ENCODE peak calls at places on chromosomes 11 and 22, in five cellular contexts. One of them, this sample, is unnamed.
A peak's percentile ranks its signal among the peaks of the same experiment; 100 is the strongest.

GRCh38 chr11:93843906-93844305 is 6.5 kb downstream of the VSTM5 start:
- DNase-seq in tibial nerve: no peak
- DNase-seq in PC-3: peak; percentile 58
- DNase-seq in body of pancreas: no peak
- DNase-seq in cardiac muscle cell: no peak
- DNase-seq in this sample: no peak

GRCh38 chr22:21069375-21069774 is 23.6 kb downstream of the LRRC74B start:
- DNase-seq in tibial nerve: no peak
- DNase-seq in PC-3: no peak
- DNase-seq in body of pancreas: no peak
- DNase-seq in cardiac muscle cell: no peak
- DNase-seq in this sample: no peak

GRCh38 chr11:6608726-6609501 is 3.1 kb downstream of the TAF10 start:
- DNase-seq in tibial nerve: no peak
- DNase-seq in PC-3: no peak
- DNase-seq in body of pancreas: no peak
- DNase-seq in cardiac muscle cell: no peak
- DNase-seq in this sample: peak; percentile 7

GRCh38 chr11:57787920-57788716 is 26.5 kb downstream of the CTNND1 start:
- DNase-seq in tibial nerve: no peak
- DNase-seq in PC-3: no peak
- DNase-seq in body of pancreas: no peak
- DNase-seq in cardiac muscle cell: no peak
- DNase-seq in this sample: no peak

GRCh38 chr11:122656073-122656630 is 630 bp downstream of the UBASH3B start:
- DNase-seq in tibial nerve: peak; percentile 11
- DNase-seq in PC-3: peak; percentile 65
- DNase-seq in body of pancreas: peak; percentile 41
- DNase-seq in cardiac muscle cell: peak; percentile 74
- DNase-seq in this sample: no peak

GRCh38 chr11:76243157-76243556 is 36.9 kb upstream of the WNT11 start:
- DNase-seq in tibial nerve: no peak
- DNase-seq in PC-3: no peak
- DNase-seq in body of pancreas: no peak
- DNase-seq in cardiac muscle cell: peak; percentile 53
- DNase-seq in this sample: no peak

GRCh38 chr22:21591695-21592094 is 24.2 kb downstream of the UBE2L3 start:
- DNase-seq in tibial nerve: no peak
- DNase-seq in PC-3: peak; percentile 26
- DNase-seq in body of pancreas: no peak
- DNase-seq in cardiac muscle cell: no peak
- DNase-seq in this sample: no peak

GRCh38 chr11:47248664-47249377 is at the start of gene ACP2:
- DNase-seq in tibial nerve: peak; percentile 84
- DNase-seq in PC-3: peak; percentile 83
- DNase-seq in body of pancreas: peak; percentile 89
- DNase-seq in cardiac muscle cell: peak; percentile 93
- DNase-seq in this sample: peak; percentile 85

GRCh38 chr11:112694813-112695212 is 266.4 kb upstream of the NCAM1 start:
- DNase-seq in tibial nerve: no peak
- DNase-seq in PC-3: no peak
- DNase-seq in body of pancreas: no peak
- DNase-seq in cardiac muscle cell: no peak
- DNase-seq in this sample: no peak

GRCh38 chr11:46490576-46491100 is 99.1 kb upstream of the CHRM4 start:
- DNase-seq in tibial nerve: no peak
- DNase-seq in PC-3: no peak
- DNase-seq in body of pancreas: no peak
- DNase-seq in cardiac muscle cell: no peak
- DNase-seq in this sample: no peak

GRCh38 chr11:115885446-115885978 is 381.3 kb upstream of the CADM1 start:
- DNase-seq in tibial nerve: no peak
- DNase-seq in PC-3: no peak
- DNase-seq in body of pancreas: no peak
- DNase-seq in cardiac muscle cell: no peak
- DNase-seq in this sample: no peak

GRCh38 chr11:122984186-122985011 is 2.8 kb upstream of the BSX start:
- DNase-seq in tibial nerve: no peak
- DNase-seq in PC-3: no peak
- DNase-seq in body of pancreas: no peak
- DNase-seq in cardiac muscle cell: peak; percentile 54
- DNase-seq in this sample: no peak

GRCh38 chr22:50581950-50582561 is 593 bp downstream of the CHKB start:
- DNase-seq in tibial nerve: no peak
- DNase-seq in PC-3: no peak
- DNase-seq in body of pancreas: no peak
- DNase-seq in cardiac muscle cell: no peak
- DNase-seq in this sample: no peak

GRCh38 chr22:39292561-39293074 is 26.8 kb downstream of the RPL3 start:
- DNase-seq in tibial nerve: peak; percentile 92
- DNase-seq in PC-3: peak; percentile 87
- DNase-seq in body of pancreas: peak; percentile 92
- DNase-seq in cardiac muscle cell: peak; percentile 56
- DNase-seq in this sample: no peak

GRCh38 chr11:11777897-11778296 is 63.9 kb upstream of the USP47 start:
- DNase-seq in tibial nerve: no peak
- DNase-seq in PC-3: peak; percentile 20
- DNase-seq in body of pancreas: no peak
- DNase-seq in cardiac muscle cell: no peak
- DNase-seq in this sample: no peak

GRCh38 chr11:118375980-118376379 is 16.6 kb downstream of the UBE4A start:
- DNase-seq in tibial nerve: no peak
- DNase-seq in PC-3: no peak
- DNase-seq in body of pancreas: no peak
- DNase-seq in cardiac muscle cell: no peak
- DNase-seq in this sample: no peak

GRCh38 chr11:72702096-72702495 is 27.9 kb upstream of the PDE2A start:
- DNase-seq in tibial nerve: no peak
- DNase-seq in PC-3: no peak
- DNase-seq in body of pancreas: no peak
- DNase-seq in cardiac muscle cell: no peak
- DNase-seq in this sample: no peak

GRCh38 chr11:112834277-112834755 is 126.9 kb upstream of the NCAM1 start:
- DNase-seq in tibial nerve: no peak
- DNase-seq in PC-3: no peak
- DNase-seq in body of pancreas: peak; percentile 55
- DNase-seq in cardiac muscle cell: peak; percentile 66
- DNase-seq in this sample: no peak

GRCh38 chr11:11998091-11998781 is 10.2 kb downstream of the DKK3 start:
- DNase-seq in tibial nerve: no peak
- DNase-seq in PC-3: peak; percentile 88
- DNase-seq in body of pancreas: no peak
- DNase-seq in cardiac muscle cell: no peak
- DNase-seq in this sample: no peak

GRCh38 chr22:31652911-31653684 is 8.9 kb downstream of the PISD start:
- DNase-seq in tibial nerve: no peak
- DNase-seq in PC-3: peak; percentile 67
- DNase-seq in body of pancreas: no peak
- DNase-seq in cardiac muscle cell: no peak
- DNase-seq in this sample: no peak

GRCh38 chr11:32391965-32392553 is 43.3 kb downstream of the WT1 start:
- DNase-seq in tibial nerve: no peak
- DNase-seq in PC-3: no peak
- DNase-seq in body of pancreas: no peak
- DNase-seq in cardiac muscle cell: no peak
- DNase-seq in this sample: no peak

GRCh38 chr22:20523118-20523983 is 15.9 kb downstream of the MED15 start:
- DNase-seq in tibial nerve: no peak
- DNase-seq in PC-3: no peak
- DNase-seq in body of pancreas: no peak
- DNase-seq in cardiac muscle cell: no peak
- DNase-seq in this sample: no peak

GRCh38 chr22:33036881-33037280 is 21.3 kb downstream of the SYN3 start:
- DNase-seq in tibial nerve: no peak
- DNase-seq in PC-3: no peak
- DNase-seq in body of pancreas: no peak
- DNase-seq in cardiac muscle cell: no peak
- DNase-seq in this sample: no peak

GRCh38 chr11:67252831-67253239 is 13.4 kb upstream of the GRK2 start:
- DNase-seq in tibial nerve: no peak
- DNase-seq in PC-3: peak; percentile 65
- DNase-seq in body of pancreas: no peak
- DNase-seq in cardiac muscle cell: peak; percentile 46
- DNase-seq in this sample: peak; percentile 58

GRCh38 chr11:35526370-35526792 is 965 bp upstream of the PAMR1 start:
- DNase-seq in tibial nerve: no peak
- DNase-seq in PC-3: no peak
- DNase-seq in body of pancreas: no peak
- DNase-seq in cardiac muscle cell: no peak
- DNase-seq in this sample: no peak
- H3K4me1 ChIP-seq in tibial nerve: no peaks in the 10 kb centered on the region
- H3K4me1 ChIP-seq in PC-3: peaks cover 27% of the 10 kb centered on the region
- H3K4me1 ChIP-seq in body of pancreas: peaks cover 14% of the 10 kb centered on the region
- H3K4me1 ChIP-seq in cardiac muscle cell: no peaks in the 10 kb centered on the region
- H3K4me1 ChIP-seq in this sample: no peaks in the 10 kb centered on the region

DNA sequence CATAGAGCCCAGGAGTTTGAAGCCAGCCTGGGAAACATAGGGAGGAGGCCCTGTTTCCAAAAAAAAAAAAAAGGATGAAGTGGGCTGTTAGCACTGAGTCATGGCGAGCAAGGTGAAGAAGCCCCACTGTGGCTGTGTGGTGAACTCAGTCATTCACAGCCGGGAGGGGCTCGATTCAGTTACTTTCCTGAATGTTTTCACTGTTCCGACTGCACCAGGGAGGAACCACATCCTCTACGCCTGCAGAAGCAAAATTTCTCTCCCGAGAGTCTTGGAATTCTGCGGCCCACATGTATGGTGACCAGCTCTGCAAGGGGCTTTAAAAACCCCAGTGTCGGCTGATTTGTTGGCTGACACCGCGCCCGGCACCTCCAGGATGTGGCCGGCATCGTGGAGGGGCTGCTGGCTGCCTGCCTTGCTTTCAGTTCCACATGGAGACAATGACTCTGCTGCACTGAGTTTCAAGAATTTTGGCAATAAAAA is 27.8 kb upstream of the GRAMD4 start:
- DNase-seq in tibial nerve: no peak
- DNase-seq in PC-3: peak; percentile 31
- DNase-seq in body of pancreas: no peak
- DNase-seq in cardiac muscle cell: no peak
- DNase-seq in this sample: peak; percentile 46
- H3K4me3 ChIP-seq in tibial nerve: no peak overlapping the region
- H3K4me3 ChIP-seq in PC-3: peak overlapping the region; percentile 36
- H3K4me3 ChIP-seq in body of pancreas: no peak overlapping the region
- H3K4me3 ChIP-seq in cardiac muscle cell: no peak overlapping the region
- H3K4me3 ChIP-seq in this sample: no peak overlapping the region

GRCh38 chr11:60912851-60913550 is 957 bp upstream of the TMEM109 start:
- DNase-seq in tibial nerve: no peak
- DNase-seq in PC-3: no peak
- DNase-seq in body of pancreas: no peak
- DNase-seq in cardiac muscle cell: no peak
- DNase-seq in this sample: no peak

GRCh38 chr11:60912223-60912850 is 1.6 kb upstream of the TMEM109 start:
- DNase-seq in tibial nerve: no peak
- DNase-seq in PC-3: no peak
- DNase-seq in body of pancreas: no peak
- DNase-seq in cardiac muscle cell: no peak
- DNase-seq in this sample: peak; percentile 62

GRCh38 chr11:60915250-60915914 is 1.4 kb downstream of the TMEM109 start:
- DNase-seq in tibial nerve: peak; percentile 45
- DNase-seq in PC-3: peak; percentile 95
- DNase-seq in body of pancreas: peak; percentile 50
- DNase-seq in cardiac muscle cell: peak; percentile 64
- DNase-seq in this sample: peak; percentile 63

GRCh38 chr11:60914620-60915249 is 777 bp downstream of the TMEM109 start:
- DNase-seq in tibial nerve: no peak
- DNase-seq in PC-3: peak; percentile 48
- DNase-seq in body of pancreas: no peak
- DNase-seq in cardiac muscle cell: peak; percentile 33
- DNase-seq in this sample: peak; percentile 40

DNA sequence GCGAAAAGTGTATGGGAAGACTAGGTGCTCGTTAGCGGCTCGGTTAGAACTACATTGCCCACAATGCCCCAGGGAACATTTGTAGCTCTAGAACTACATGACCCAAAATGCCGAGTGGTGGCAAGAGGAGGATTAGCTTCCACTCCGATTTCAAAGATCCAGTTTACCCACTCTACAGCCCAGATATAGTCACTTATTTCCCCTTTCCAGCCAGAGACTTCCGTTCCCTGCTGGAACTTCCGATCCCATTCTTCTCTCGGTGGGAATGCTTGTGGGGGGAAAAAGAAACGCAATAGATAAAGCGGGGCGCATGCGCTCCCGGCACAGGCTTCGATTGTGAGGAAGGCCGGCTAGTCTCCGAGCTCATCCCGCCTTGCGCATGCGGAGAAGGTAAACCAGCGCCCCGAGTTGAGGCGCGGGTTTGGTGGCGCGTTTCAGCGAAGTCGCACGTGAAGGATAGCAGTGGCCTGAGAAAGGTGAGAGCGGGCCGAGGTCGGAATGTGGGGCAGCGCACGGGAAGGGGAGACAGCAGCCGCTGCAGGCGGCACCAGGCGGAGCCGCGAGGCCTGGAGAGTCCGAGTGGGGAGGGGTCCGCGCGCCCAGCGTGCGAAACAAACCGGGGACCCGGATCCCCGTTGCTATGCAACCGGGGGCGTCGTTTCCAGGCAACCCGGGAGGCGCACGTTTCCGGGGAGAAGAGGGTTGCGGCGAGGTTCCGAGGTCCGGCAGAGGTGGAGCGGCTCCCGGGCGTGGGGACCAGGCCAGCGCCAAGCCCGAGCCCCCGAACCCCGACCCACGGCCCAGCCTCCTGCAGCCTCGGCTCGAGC is at the start of gene TMEM109:
- DNase-seq in tibial nerve: peak; percentile 85
- DNase-seq in PC-3: peak; percentile 89
- DNase-seq in body of pancreas: peak; percentile 81
- DNase-seq in cardiac muscle cell: peak; percentile 92
- DNase-seq in this sample: peak; percentile 89
- H3K9me3 ChIP-seq in tibial nerve: no peaks in the 10 kb centered on the region
- H3K9me3 ChIP-seq in PC-3: no peaks in the 10 kb centered on the region
- H3K9me3 ChIP-seq in body of pancreas: no peaks in the 10 kb centered on the region
- H3K9me3 ChIP-seq in cardiac muscle cell: no peaks in the 10 kb centered on the region
- H3K9me3 ChIP-seq in this sample: no peaks in the 10 kb centered on the region

DNA sequence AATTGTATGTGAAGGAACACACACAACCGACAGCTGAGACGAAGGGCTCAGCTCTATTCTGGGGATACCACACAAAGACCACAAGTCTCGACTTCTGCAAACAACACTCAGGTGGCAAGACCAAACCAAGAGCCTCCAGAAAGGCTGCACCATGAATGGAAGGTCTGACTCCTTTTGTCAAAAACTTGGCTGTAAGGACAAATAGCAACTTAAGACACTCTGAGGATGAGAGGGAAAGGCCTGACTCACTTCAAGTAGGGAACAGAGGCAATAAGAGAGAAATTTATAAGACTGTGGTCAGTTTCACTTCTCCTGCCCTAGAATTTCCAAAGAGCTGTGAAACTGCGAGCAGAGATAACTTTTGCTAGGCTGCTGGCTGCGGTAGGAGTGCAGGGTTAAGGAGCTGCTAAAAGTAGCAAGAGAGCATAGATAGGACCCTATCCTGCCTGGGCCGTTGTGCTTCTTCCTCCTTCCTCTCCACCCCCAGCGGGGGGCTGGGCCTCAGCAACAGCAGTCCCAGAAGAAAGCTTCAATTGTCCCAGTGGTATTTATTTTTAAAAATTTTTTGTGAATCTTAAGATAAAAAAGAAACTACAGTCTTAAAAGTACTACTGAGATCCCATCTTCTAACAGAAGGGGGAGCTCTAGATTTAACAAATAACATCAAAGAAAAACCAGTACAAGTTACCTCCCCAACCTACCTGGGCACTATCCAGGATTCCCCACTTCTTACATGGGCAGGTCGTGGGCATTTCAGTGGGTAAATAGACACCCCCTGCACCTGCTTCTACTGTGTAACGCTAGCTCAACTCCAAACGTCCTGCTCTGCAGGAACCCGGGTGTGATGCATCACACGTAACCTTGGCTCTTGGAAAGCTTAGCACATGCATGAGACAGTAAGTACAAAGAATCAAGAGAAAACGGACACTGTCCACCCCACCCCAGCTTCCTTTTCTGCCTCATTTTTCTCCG is 66.4 kb downstream of the SGSM3 start:
- DNase-seq in tibial nerve: peak; percentile 22
- DNase-seq in PC-3: peak; percentile 66
- DNase-seq in body of pancreas: no peak
- DNase-seq in cardiac muscle cell: peak; percentile 57
- DNase-seq in this sample: no peak
- H3K4me1 ChIP-seq in tibial nerve: peaks cover 32% of the 10 kb centered on the region
- H3K4me1 ChIP-seq in PC-3: no peaks in the 10 kb centered on the region
- H3K4me1 ChIP-seq in body of pancreas: peaks cover 13% of the 10 kb centered on the region
- H3K4me1 ChIP-seq in cardiac muscle cell: peaks cover 27% of the 10 kb centered on the region
- H3K4me1 ChIP-seq in this sample: peaks cover 44% of the 10 kb centered on the region